ENCODE peak calls at places on chromosomes 12 and 14, in eight cellular contexts. Z is neural progenitor cell, X is GM20000, Y is BJ, I is sigmoid colon, L is PC-9, T is fibroblast of mammary gland, J is fibroblast of pulmonary artery. W is an unnamed sample.

GRCh38 chr12:87796961-87797516 is 232.2 kb downstream of the C12orf50 start:
- DNase-seq in Z (no peak), X (no peak), Y (no peak), I (no peak), L (no peak), T (no peak), J (peak; percentile 29), W (no peak)

GRCh38 chr12:64181504-64182291 is 40.4 kb downstream of the KICS2 start:
- DNase-seq in Z (peak; percentile 49), X (no peak), Y (peak; percentile 95), I (peak; percentile 79), L (peak; percentile 58), T (peak; percentile 99), J (peak; percentile 94), W (peak; percentile 6)

GRCh38 chr12:109115404-109115757 is 1.0 kb upstream of the ACACB start:
- DNase-seq in Z (no peak), X (no peak), Y (no peak), I (no peak), L (no peak), T (no peak), J (no peak), W (no peak)

GRCh38 chr14:64293976-64294671 is at the start of gene ESR2:
- DNase-seq in Z (peak; percentile 86), X (peak; percentile 64), Y (no peak), I (no peak), L (peak; percentile 18), T (peak; percentile 37), J (peak; percentile 50), W (peak; percentile 71)

GRCh38 chr12:131494741-131495524 is 216.0 kb upstream of the SFSWAP start:
- DNase-seq in Z (no peak), X (no peak), Y (no peak), I (no peak), L (no peak), T (no peak), J (no peak), W (no peak)

GRCh38 chr12:53103860-53104305 is 597 bp downstream of the SOAT2 start:
- DNase-seq in Z (no peak), X (peak; percentile 30), Y (no peak), I (no peak), L (no peak), T (no peak), J (no peak), W (no peak)

GRCh38 chr12:122295877-122296276 is 29.6 kb upstream of the VPS33A start:
- DNase-seq in Z (no peak), X (no peak), Y (no peak), I (no peak), L (no peak), T (no peak), J (no peak), W (no peak)

GRCh38 chr12:108730337-108731104 is 797 bp downstream of the CORO1C start:
- DNase-seq in Z (peak; percentile 84), X (peak; percentile 66), Y (no peak), I (peak; percentile 90), L (peak; percentile 65), T (peak; percentile 85), J (peak; percentile 73), W (peak; percentile 72)

GRCh38 chr12:262817-263216 is at the start of gene SLC6A13:
- DNase-seq in Z (peak; percentile 27), X (no peak), Y (no peak), I (no peak), L (no peak), T (no peak), J (no peak), W (peak; percentile 65)

GRCh38 chr12:88865537-88865936 is 285.3 kb upstream of the KITLG start:
- DNase-seq in Z (no peak), X (no peak), Y (no peak), I (no peak), L (no peak), T (no peak), J (no peak), W (no peak)

GRCh38 chr14:101113108-101113612 is 209.6 kb upstream of the RTL1 start:
- DNase-seq in Z (no peak), X (no peak), Y (no peak), I (no peak), L (no peak), T (no peak), J (no peak), W (no peak)

GRCh38 chr12:5916785-5917290 is 28.2 kb downstream of the ANO2 start:
- DNase-seq in Z (no peak), X (no peak), Y (no peak), I (no peak), L (no peak), T (no peak), J (no peak), W (no peak)

GRCh38 chr14:44833376-44833775 is 128.4 kb downstream of the KLHL28 start:
- DNase-seq in Z (no peak), X (no peak), Y (no peak), I (no peak), L (no peak), T (peak; percentile 70), J (peak; percentile 20), W (no peak)

GRCh38 chr12:66288121-66288520 is 14.2 kb upstream of the HELB start:
- DNase-seq in Z (no peak), X (no peak), Y (no peak), I (no peak), L (no peak), T (no peak), J (no peak), W (no peak)

GRCh38 chr12:58500399-58500798 is 419.9 kb downstream of the LRIG3 start:
- DNase-seq in Z (no peak), X (no peak), Y (no peak), I (no peak), L (no peak), T (peak; percentile 45), J (no peak), W (no peak)

GRCh38 chr12:127081058-127081457 is 1185.9 kb upstream of the TMEM132C start:
- DNase-seq in Z (no peak), X (no peak), Y (no peak), I (no peak), L (no peak), T (no peak), J (no peak), W (no peak)

GRCh38 chr12:127078577-127079350 is 1188.2 kb upstream of the TMEM132C start:
- DNase-seq in Z (no peak), X (no peak), Y (no peak), I (no peak), L (no peak), T (no peak), J (no peak), W (no peak)

GRCh38 chr12:127079636-127080035 is 1187.3 kb upstream of the TMEM132C start:
- DNase-seq in Z (no peak), X (no peak), Y (no peak), I (no peak), L (no peak), T (no peak), J (no peak), W (no peak)

GRCh38 chr12:127075981-127076380 is 1191.0 kb upstream of the TMEM132C start:
- DNase-seq in Z (no peak), X (no peak), Y (no peak), I (no peak), L (no peak), T (no peak), J (no peak), W (no peak)

GRCh38 chr12:127077262-127078045 is 1189.5 kb upstream of the TMEM132C start:
- DNase-seq in Z (no peak), X (no peak), Y (no peak), I (no peak), L (no peak), T (no peak), J (no peak), W (no peak)
- TF ChIP-seq CTCF in Z (peak; percentile 15), X (no peak), Y (no peak), I (no peak), L (no peak), T (no peak), J (no peak), W (no peak)

GRCh38 chr14:68297871-68298468 is 478.4 kb downstream of the RAD51B start:
- DNase-seq in Z (peak; percentile 39), X (no peak), Y (no peak), I (no peak), L (no peak), T (peak; percentile 37), J (peak; percentile 71), W (no peak)
- TF ChIP-seq CTCF in Z (peak; percentile 26), X (no peak), Y (peak; percentile 46), I (no peak), L (peak; percentile 20), T (peak; percentile 30), J (peak; percentile 47), W (no peak)

GRCh38 chr14:99885649-99885958 is 92.4 kb downstream of the EML1 start:
- DNase-seq in Z (no peak), X (no peak), Y (no peak), I (no peak), L (no peak), T (no peak), J (no peak), W (no peak)
- TF ChIP-seq CTCF in Z (no peak), X (no peak), Y (no peak), I (no peak), L (no peak), T (no peak), J (no peak), W (no peak)

GRCh38 chr12:127459166-127459565 is 807.8 kb upstream of the TMEM132C start:
- DNase-seq in Z (no peak), X (no peak), Y (no peak), I (no peak), L (no peak), T (no peak), J (no peak), W (no peak)

GRCh38 chr12:127457726-127458125 is 809.2 kb upstream of the TMEM132C start:
- DNase-seq in Z (no peak), X (no peak), Y (no peak), I (no peak), L (no peak), T (no peak), J (no peak), W (no peak)

GRCh38 chr12:127459687-127460086 is 807.3 kb upstream of the TMEM132C start:
- DNase-seq in Z (no peak), X (no peak), Y (no peak), I (no peak), L (no peak), T (no peak), J (no peak), W (no peak)

GRCh38 chr12:127450822-127451221 is 816.1 kb upstream of the TMEM132C start:
- DNase-seq in Z (no peak), X (no peak), Y (no peak), I (no peak), L (no peak), T (no peak), J (no peak), W (no peak)

DNA sequence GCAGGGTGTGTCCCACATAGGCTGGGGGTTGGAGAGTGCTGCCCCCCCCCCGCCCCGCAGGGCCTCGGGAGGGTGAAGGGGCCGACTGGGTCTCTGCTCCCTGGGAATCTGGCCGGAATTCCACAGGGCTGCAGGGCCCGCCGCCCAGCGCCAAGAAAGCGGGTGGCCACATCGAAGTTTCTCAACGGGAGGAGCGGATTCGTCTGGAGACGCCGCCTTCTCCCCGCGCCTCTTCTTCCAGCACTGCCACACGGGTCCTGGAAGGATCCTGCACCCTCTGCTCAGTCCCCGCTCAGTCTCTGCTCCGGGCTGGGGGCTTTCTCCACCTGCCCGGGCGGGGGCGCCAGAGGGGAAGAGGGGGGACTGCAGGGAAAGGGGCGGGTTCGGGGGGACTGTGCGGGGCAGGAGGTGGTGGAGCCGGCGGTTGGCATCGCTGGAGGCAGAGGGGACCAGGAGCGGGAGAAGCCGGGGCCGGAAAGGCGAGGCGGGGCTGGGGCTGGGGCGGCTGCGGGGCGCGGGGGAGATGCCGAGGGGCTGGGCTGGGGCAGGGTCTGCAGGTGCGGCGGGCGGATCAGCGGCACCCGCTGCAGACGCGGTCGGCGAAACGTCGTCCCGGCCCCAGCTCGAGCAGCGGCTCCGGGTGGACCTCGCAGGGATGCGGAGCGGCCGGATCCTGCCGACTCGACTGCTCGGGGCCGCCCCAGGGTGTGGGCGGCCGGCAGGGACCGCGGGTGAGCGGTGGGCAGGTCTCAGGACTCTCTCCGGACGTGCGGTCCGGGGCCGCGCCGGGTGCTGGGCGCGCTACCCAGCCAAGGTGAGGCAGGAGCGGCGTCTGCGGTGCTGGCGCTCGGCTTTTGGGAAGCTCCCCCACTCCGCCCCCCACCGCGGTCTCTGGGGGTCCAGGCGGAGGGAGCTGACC is 811.4 kb upstream of the TMEM132C start:
- DNase-seq in Z (peak; percentile 62), X (peak; percentile 33), Y (no peak), I (no peak), L (no peak), T (no peak), J (no peak), W (peak; percentile 51)
- TF ChIP-seq CTCF in Z (peak; percentile 62), X (no peak), Y (peak; percentile 38), I (no peak), L (no peak), T (no peak), J (no peak), W (peak; percentile 9)

W was measured in nephron progenitor cell.